ENCODE peak calls at places on chromosomes 16 and 17, in five cellular contexts. One of them, this sample, is unnamed. For H3K9me3 and H3K4me1, the result is how much of the 10 kb centered on the place peaks cover.

GRCh38 chr17:80857721-80858171 is 133.9 kb upstream of the CHMP6 start:
- DNase-seq in thyroid gland: no peak
- DNase-seq in trophoblast cell: no peak
- DNase-seq in A549: no peak
- DNase-seq in right cardiac atrium: no peak
- DNase-seq in this sample: peak

GRCh38 chr16:66359012-66359411 is 7.5 kb upstream of the CDH5 start:
- DNase-seq in thyroid gland: peak
- DNase-seq in trophoblast cell: no peak
- DNase-seq in A549: peak
- DNase-seq in right cardiac atrium: no peak
- DNase-seq in this sample: no peak

GRCh38 chr16:57981636-57982035 is 10.7 kb upstream of the CNGB1 start:
- DNase-seq in thyroid gland: no peak
- DNase-seq in trophoblast cell: no peak
- DNase-seq in A549: no peak
- DNase-seq in right cardiac atrium: no peak
- DNase-seq in this sample: no peak

GRCh38 chr16:19186403-19186802 is 18.4 kb downstream of the SYT17 start:
- DNase-seq in thyroid gland: no peak
- DNase-seq in trophoblast cell: no peak
- DNase-seq in A549: no peak
- DNase-seq in right cardiac atrium: no peak
- DNase-seq in this sample: no peak

GRCh38 chr17:41615454-41615853 is 2.9 kb upstream of the KRT16 start:
- DNase-seq in thyroid gland: no peak
- DNase-seq in trophoblast cell: peak
- DNase-seq in A549: no peak
- DNase-seq in right cardiac atrium: no peak
- DNase-seq in this sample: no peak

GRCh38 chr17:78315355-78316114 is 44.3 kb downstream of the SOCS3 start:
- DNase-seq in thyroid gland: peak
- DNase-seq in trophoblast cell: peak
- DNase-seq in A549: peak
- DNase-seq in right cardiac atrium: peak
- DNase-seq in this sample: peak

GRCh38 chr17:32819035-32819434 is 57.9 kb downstream of the MYO1D start:
- DNase-seq in thyroid gland: no peak
- DNase-seq in trophoblast cell: no peak
- DNase-seq in A549: no peak
- DNase-seq in right cardiac atrium: no peak
- DNase-seq in this sample: no peak

GRCh38 chr16:26598061-26598460 is 468.7 kb upstream of the C16orf82 start:
- DNase-seq in thyroid gland: peak
- DNase-seq in trophoblast cell: peak
- DNase-seq in A549: no peak
- DNase-seq in right cardiac atrium: no peak
- DNase-seq in this sample: no peak

GRCh38 chr17:66949501-66949900 is 15.0 kb upstream of the CACNG4 start:
- DNase-seq in thyroid gland: peak
- DNase-seq in trophoblast cell: no peak
- DNase-seq in A549: no peak
- DNase-seq in right cardiac atrium: no peak
- DNase-seq in this sample: no peak

GRCh38 chr17:43673516-43674323 is 12.0 kb upstream of the MEOX1 start:
- DNase-seq in thyroid gland: peak
- DNase-seq in trophoblast cell: peak
- DNase-seq in A549: peak
- DNase-seq in right cardiac atrium: peak
- DNase-seq in this sample: no peak

GRCh38 chr17:77709594-77709993 is 248.9 kb upstream of the TNRC6C start:
- DNase-seq in thyroid gland: no peak
- DNase-seq in trophoblast cell: no peak
- DNase-seq in A549: no peak
- DNase-seq in right cardiac atrium: no peak
- DNase-seq in this sample: no peak

GRCh38 chr17:81294512-81295030 is 536 bp downstream of the SLC38A10 start:
- DNase-seq in thyroid gland: peak
- DNase-seq in trophoblast cell: peak
- DNase-seq in A549: peak
- DNase-seq in right cardiac atrium: no peak
- DNase-seq in this sample: peak

DNA sequence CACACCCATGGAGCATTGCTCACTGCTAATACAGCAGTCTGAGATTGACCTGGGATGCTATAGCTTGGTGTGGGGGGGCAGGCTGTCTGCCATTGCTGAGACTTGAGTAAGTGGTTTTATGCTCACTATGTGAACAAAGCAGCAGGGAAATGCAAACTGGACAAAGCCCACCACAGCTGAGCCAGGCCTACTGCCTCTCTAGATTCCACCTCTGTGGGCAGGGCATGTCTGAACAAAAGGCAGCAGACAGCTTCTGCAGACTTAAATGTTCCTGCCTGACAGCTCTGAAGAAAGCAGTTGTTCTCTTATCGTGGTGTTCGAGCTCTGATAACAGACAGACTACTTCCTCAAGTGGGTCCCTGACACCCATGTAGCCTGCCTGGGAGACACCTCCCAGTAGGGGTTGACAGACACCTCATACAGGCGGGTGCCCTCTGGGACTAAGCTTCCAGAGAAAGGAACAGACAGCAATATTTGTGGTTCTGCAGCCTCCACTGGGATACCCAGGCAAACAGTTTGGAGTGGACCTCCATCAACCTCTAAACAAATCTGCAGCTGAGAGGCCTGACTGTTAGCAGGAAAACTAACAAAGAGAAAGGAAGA is 2204.8 kb downstream of the TP53TG3F start:
- DNase-seq in thyroid gland: no peak
- DNase-seq in trophoblast cell: no peak
- DNase-seq in A549: no peak
- DNase-seq in right cardiac atrium: no peak
- DNase-seq in this sample: no peak
- H3K9me3 ChIP-seq in thyroid gland: under half
- H3K9me3 ChIP-seq in trophoblast cell: under half
- H3K9me3 ChIP-seq in A549: under half
- H3K9me3 ChIP-seq in right cardiac atrium: under half
- H3K9me3 ChIP-seq in this sample: half or more

DNA sequence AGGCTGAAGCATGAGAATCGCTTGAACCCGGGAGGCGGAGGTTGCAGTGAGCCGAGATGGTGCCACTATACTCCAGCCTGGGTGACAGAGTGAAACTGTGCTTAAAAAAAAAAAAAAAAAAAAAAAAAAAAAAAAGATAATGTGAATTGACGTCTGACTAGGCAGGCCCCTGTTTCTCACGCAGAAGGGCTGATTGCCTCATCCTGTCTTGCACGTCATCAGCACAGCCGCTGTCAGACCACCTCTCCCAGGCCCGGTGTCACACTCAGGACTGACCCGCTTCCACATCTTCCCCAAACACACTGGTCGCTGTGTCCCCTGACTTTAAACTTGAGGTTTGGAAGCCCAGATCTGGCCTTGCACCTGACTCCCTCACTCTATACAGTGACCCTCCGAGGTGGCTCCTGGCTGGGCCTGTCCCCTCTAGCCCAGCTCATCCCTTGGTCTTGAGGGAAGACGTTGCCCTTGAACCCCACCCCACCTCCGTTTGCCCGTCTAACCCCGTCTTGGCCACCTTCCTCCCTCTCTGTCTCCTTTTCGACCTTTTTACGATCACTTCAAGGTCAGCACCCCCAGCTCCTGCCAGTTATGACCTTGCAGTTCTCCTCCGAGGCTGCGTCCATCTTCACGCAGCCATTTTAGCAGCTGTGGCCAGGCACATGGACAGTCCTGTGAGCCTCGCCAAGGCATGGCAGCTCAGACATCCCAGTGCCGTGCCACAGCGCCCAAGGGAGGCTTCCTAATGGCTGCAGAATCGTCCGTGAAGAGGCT is 149.9 kb upstream of the PLCG2 start:
- DNase-seq in thyroid gland: no peak
- DNase-seq in trophoblast cell: peak
- DNase-seq in A549: no peak
- DNase-seq in right cardiac atrium: no peak
- DNase-seq in this sample: no peak
- H3K4me1 ChIP-seq in thyroid gland: under half
- H3K4me1 ChIP-seq in trophoblast cell: under half
- H3K4me1 ChIP-seq in A549: half or more
- H3K4me1 ChIP-seq in right cardiac atrium: under half
- H3K4me1 ChIP-seq in this sample: under half

GRCh38 chr16:34758835-34759234 is 1299.4 kb downstream of the TP53TG3F start:
- DNase-seq in thyroid gland: no peak
- DNase-seq in trophoblast cell: no peak
- DNase-seq in A549: no peak
- DNase-seq in right cardiac atrium: no peak
- DNase-seq in this sample: no peak
- H3K9me3 ChIP-seq in thyroid gland: under half
- H3K9me3 ChIP-seq in trophoblast cell: under half
- H3K9me3 ChIP-seq in A549: under half
- H3K9me3 ChIP-seq in right cardiac atrium: under half
- H3K9me3 ChIP-seq in this sample: half or more

DNA sequence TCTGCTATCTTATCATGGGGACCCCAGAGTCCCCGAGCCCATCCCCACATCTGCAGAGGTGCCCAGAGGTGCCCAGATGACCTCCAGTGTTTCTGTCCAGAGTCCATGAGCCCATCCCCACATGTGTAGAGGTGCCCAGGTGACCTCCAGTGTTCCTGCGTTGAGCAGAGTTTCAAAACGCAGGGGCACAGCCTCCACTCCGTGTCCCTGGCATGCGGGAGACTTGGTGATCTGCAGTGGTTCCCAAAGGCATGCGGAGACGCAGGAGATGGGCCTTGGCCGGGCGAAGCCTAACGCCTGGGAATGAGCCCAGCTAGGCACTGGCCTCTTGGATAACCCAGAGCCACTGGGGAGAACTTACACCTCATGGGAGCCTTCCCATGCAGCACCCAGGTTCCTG is 41.3 kb downstream of the COX4I1 start:
- DNase-seq in thyroid gland: no peak
- DNase-seq in trophoblast cell: no peak
- DNase-seq in A549: no peak
- DNase-seq in right cardiac atrium: no peak
- DNase-seq in this sample: no peak
- H3K4me1 ChIP-seq in thyroid gland: under half
- H3K4me1 ChIP-seq in trophoblast cell: under half
- H3K4me1 ChIP-seq in A549: under half
- H3K4me1 ChIP-seq in right cardiac atrium: under half
- H3K4me1 ChIP-seq in this sample: under half

DNA sequence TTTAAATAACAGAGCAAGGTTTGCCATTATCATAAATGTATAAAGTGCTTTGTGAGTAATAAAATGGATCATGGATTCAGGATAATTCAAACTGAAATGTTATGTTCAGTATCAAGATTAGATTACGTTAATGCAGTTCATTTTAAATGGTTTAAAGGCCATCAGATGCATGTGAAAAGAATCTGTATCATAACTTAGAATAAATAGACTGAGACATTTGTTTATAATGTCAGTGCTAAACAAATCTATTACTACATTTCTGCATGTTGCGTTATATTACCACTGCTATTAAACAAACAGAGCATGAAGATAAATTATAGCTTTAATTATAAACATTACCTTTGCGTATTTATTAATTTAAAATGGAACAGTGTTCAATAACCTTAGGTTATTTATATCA is 160.2 kb downstream of the TOX3 start:
- DNase-seq in thyroid gland: no peak
- DNase-seq in trophoblast cell: no peak
- DNase-seq in A549: no peak
- DNase-seq in right cardiac atrium: no peak
- DNase-seq in this sample: no peak
- H3K9me3 ChIP-seq in thyroid gland: under half
- H3K9me3 ChIP-seq in trophoblast cell: under half
- H3K9me3 ChIP-seq in A549: under half
- H3K9me3 ChIP-seq in right cardiac atrium: under half
- H3K9me3 ChIP-seq in this sample: under half

This sample was measured in mucosa of descending colon.